ENCODE peak calls at places on chromosome 4, in six cellular contexts. K, R, J, F, H and T are unnamed samples.

GRCh38 chr4:99394913-99395312 is 40.2 kb downstream of the ADH7 start:
- DNase-seq in K (no peak), J (no peak), R (no peak), F (no peak), H (no peak), T (no peak)

GRCh38 chr4:17448689-17449088 is 63.2 kb downstream of the QDPR start:
- DNase-seq in K (no peak), H (no peak), R (no peak), J (no peak), F (no peak), T (no peak)

GRCh38 chr4:76197971-76198410 is 15.6 kb downstream of the SCARB2 start:
- DNase-seq in F (no peak), K (no peak), J (peak; percentile 80), R (peak; percentile 73), H (no peak), T (no peak)

GRCh38 chr4:166014411-166014810 is 141.4 kb downstream of the TLL1 start:
- DNase-seq in F (no peak), J (no peak), K (no peak), H (no peak), R (no peak), T (no peak)

GRCh38 chr4:48634688-48635308 is 144.7 kb downstream of the ZAR1 start:
- DNase-seq in J (no peak), H (no peak), K (no peak), F (no peak), R (no peak), T (no peak)

GRCh38 chr4:1952046-1952700 is 56.6 kb downstream of the NELFA start:
- DNase-seq in K (no peak), J (peak; percentile 72), H (no peak), R (no peak), F (no peak), T (no peak)

GRCh38 chr4:182478475-182478874 is 235.3 kb downstream of the TENM3 start:
- DNase-seq in K (no peak), J (no peak), R (peak; percentile 10), H (no peak), F (no peak), T (no peak)

GRCh38 chr4:151541438-151542071 is 132.6 kb downstream of the FHIP1A start:
- DNase-seq in H (no peak), R (no peak), K (no peak), J (no peak), F (no peak), T (no peak)

GRCh38 chr4:137310156-137310555 is 222.1 kb downstream of the PCDH18 start:
- DNase-seq in K (no peak), H (no peak), F (no peak), R (no peak), J (no peak), T (no peak)

GRCh38 chr4:54232151-54232688 is 3.1 kb downstream of the PDGFRA start:
- DNase-seq in K (no peak), J (no peak), H (no peak), F (no peak), R (no peak), T (no peak)

GRCh38 chr4:8754634-8755589 is 116.7 kb downstream of the HMX1 start:
- DNase-seq in H (no peak), F (no peak), J (peak; percentile 59), K (no peak), R (no peak), T (no peak)

GRCh38 chr4:166657261-166657660 is 577.0 kb downstream of the SPOCK3 start:
- DNase-seq in R (no peak), F (no peak), J (no peak), K (no peak), H (no peak), T (no peak)

GRCh38 chr4:88893961-88894360 is 163.0 kb downstream of the FAM13A start:
- DNase-seq in H (no peak), J (no peak), R (no peak), F (no peak), K (no peak), T (no peak)

GRCh38 chr4:118927976-118928375 is 39.3 kb downstream of the SYNPO2 start:
- DNase-seq in H (no peak), F (no peak), J (no peak), R (no peak), K (no peak), T (no peak)

GRCh38 chr4:6225469-6225868 is 25.1 kb upstream of the JAKMIP1 start:
- DNase-seq in J (no peak), K (no peak), H (no peak), F (no peak), R (no peak), T (no peak)

GRCh38 chr4:172514801-172515200 is 653.8 kb upstream of the GALNT7 start:
- DNase-seq in H (no peak), F (no peak), K (no peak), R (no peak), J (no peak), T (no peak)

GRCh38 chr4:40375090-40375489 is 40.0 kb downstream of the CHRNA9 start:
- DNase-seq in H (no peak), F (no peak), R (no peak), J (no peak), K (no peak), T (no peak)

GRCh38 chr4:8618961-8619720 is 26.6 kb downstream of the CPZ start:
- DNase-seq in F (no peak), J (peak; percentile 70), R (no peak), H (no peak), K (no peak), T (no peak)

GRCh38 chr4:24973471-24974251 is 57.1 kb downstream of the LGI2 start:
- DNase-seq in R (peak; percentile 75), F (no peak), K (no peak), J (peak; percentile 93), H (no peak), T (no peak)

GRCh38 chr4:107183155-107183774 is 147.2 kb upstream of the DKK2 start:
- DNase-seq in H (no peak), K (no peak), R (no peak), J (no peak), F (no peak), T (no peak)

GRCh38 chr4:55075823-55076418 is 49.5 kb downstream of the KDR start:
- DNase-seq in R (no peak), K (no peak), F (no peak), J (no peak), H (no peak), T (no peak)